ENCODE peak calls at places on chromosomes 13 and 19, in four cellular contexts. X is putamen, G is SW 1271, L is frontal cortex. C is an unnamed sample.
A peak's percentile ranks its signal among the peaks of the same experiment; 100 is the strongest.

GRCh38 chr13:26184791-26185250 is 37.3 kb downstream of the RNF6 start:
- DNase-seq in X (peak; percentile 76), G (peak; percentile 3), L (peak; percentile 54), C (peak; percentile 95)

GRCh38 chr13:25733696-25734435 is 317.9 kb downstream of the SHISA2 start:
- DNase-seq in X (no peak), G (no peak), L (no peak), C (no peak)

GRCh38 chr19:43450545-43450997 is 14.8 kb downstream of the LYPD3 start:
- DNase-seq in X (no peak), G (no peak), L (no peak), C (no peak)

GRCh38 chr19:58059003-58059671 is at the start of gene ZNF135:
- DNase-seq in X (peak; percentile 92), G (no peak), L (peak; percentile 97), C (no peak)

GRCh38 chr19:16824658-16825311 is 4.4 kb upstream of the SIN3B start:
- DNase-seq in X (no peak), G (no peak), L (no peak), C (no peak)

GRCh38 chr19:12932392-12933286 is 872 bp downstream of the FARSA start:
- DNase-seq in X (no peak), G (no peak), L (no peak), C (no peak)

GRCh38 chr19:29672933-29673336 is 7.7 kb downstream of the PLEKHF1 start:
- DNase-seq in X (no peak), G (no peak), L (no peak), C (no peak)

GRCh38 chr19:3660493-3661219 is 34.1 kb upstream of the CACTIN start:
- DNase-seq in X (no peak), G (no peak), L (no peak), C (no peak)

GRCh38 chr13:93603043-93603442 is 376.4 kb downstream of the GPC6 start:
- DNase-seq in X (no peak), G (no peak), L (no peak), C (no peak)

GRCh38 chr19:17405250-17406038 is at the start of gene BST2:
- DNase-seq in X (peak; percentile 62), G (no peak), L (peak; percentile 82), C (peak; percentile 72)

GRCh38 chr13:113802090-113802531 is 43.1 kb downstream of the TMEM255B start:
- DNase-seq in X (no peak), G (no peak), L (no peak), C (peak; percentile 52)

GRCh38 chr19:31500921-31501320 is 151.7 kb upstream of the TSHZ3 start:
- DNase-seq in X (no peak), G (no peak), L (no peak), C (no peak)

GRCh38 chr13:22836475-22836874 is 344.3 kb upstream of the SGCG start:
- DNase-seq in X (no peak), G (no peak), L (no peak), C (no peak)

GRCh38 chr19:30371157-30371845 is 883 bp upstream of the ZNF536 start:
- DNase-seq in X (peak; percentile 89), G (no peak), L (no peak), C (no peak)

GRCh38 chr13:98664047-98664446 is 87.1 kb upstream of the STK24 start:
- DNase-seq in X (peak; percentile 57), G (no peak), L (no peak), C (peak; percentile 18)

GRCh38 chr19:49983645-49984229 is 22.8 kb upstream of the SIGLEC11 start:
- DNase-seq in X (no peak), G (no peak), L (peak; percentile 46), C (peak; percentile 91)

GRCh38 chr19:4639531-4640246 is 373 bp downstream of the TNFAIP8L1 start:
- DNase-seq in X (no peak), G (no peak), L (no peak), C (no peak)

GRCh38 chr19:42252365-42253244 is 2.3 kb downstream of the ERF start:
- DNase-seq in X (peak; percentile 92), G (no peak), L (peak; percentile 76), C (peak; percentile 58)

GRCh38 chr19:41934849-41935374 is 6.7 kb upstream of the ERFL start:
- DNase-seq in X (no peak), G (peak; percentile 22), L (peak; percentile 85), C (peak; percentile 96)

GRCh38 chr13:35630551-35631275 is 154.2 kb upstream of the MAB21L1 start:
- DNase-seq in X (no peak), G (peak; percentile 15), L (peak; percentile 15), C (peak; percentile 80)

C was measured in HT-29.